ENCODE peak calls at places on chromosomes 11 and 22, in four cellular contexts. O is heart left ventricle, W is psoas muscle, T is H7. U is an unnamed sample.

GRCh38 chr22:19663286-19663815 is 51.0 kb upstream of the SEPTIN5 start:
- DNase-seq in O (peak), W (peak), T (no peak), U (no peak)

GRCh38 chr11:37804666-37805065 is 1206.6 kb upstream of the RAG2 start:
- DNase-seq in O (no peak), W (no peak), T (no peak), U (no peak)

GRCh38 chr22:45185718-45186511 is 22.2 kb downstream of the NUP50 start:
- DNase-seq in O (no peak), W (no peak), T (no peak), U (no peak)

GRCh38 chr11:75966546-75967287 is 151.7 kb downstream of the UVRAG start:
- DNase-seq in O (no peak), W (no peak), T (no peak), U (no peak)

GRCh38 chr11:2813141-2813908 is 72.2 kb downstream of the CDKN1C start:
- DNase-seq in O (peak), W (peak), T (no peak), U (peak)

GRCh38 chr11:43933608-43934358 is 8.7 kb upstream of the C11orf96 start:
- DNase-seq in O (no peak), W (peak), T (peak), U (no peak)

GRCh38 chr22:17851754-17852153 is 77.5 kb upstream of the BID start:
- DNase-seq in O (peak), W (no peak), T (no peak), U (no peak)

GRCh38 chr22:39205344-39206021 is 39.3 kb downstream of the PDGFB start:
- DNase-seq in O (no peak), W (no peak), T (no peak), U (peak)

GRCh38 chr22:46560696-46561295 is 23.4 kb upstream of the CELSR1 start:
- DNase-seq in O (no peak), W (peak), T (no peak), U (no peak)

GRCh38 chr22:34036936-34037335 is 116.7 kb upstream of the LARGE1 start:
- DNase-seq in O (no peak), W (no peak), T (peak), U (no peak)

GRCh38 chr11:70670684-70671034 is 272.3 kb downstream of the CTTN start:
- DNase-seq in O (no peak), W (no peak), T (no peak), U (no peak)
- H3K4me3 ChIP-seq in O (no peak), W (no peak), T (no peak), U (no peak)

GRCh38 chr22:30539368-30539767 is 7.2 kb downstream of the SEC14L6 start:
- DNase-seq in O (no peak), W (no peak), T (no peak), U (no peak)

GRCh38 chr22:30546616-30547015 is at the start of gene SEC14L6:
- DNase-seq in O (no peak), W (no peak), T (no peak), U (no peak)

GRCh38 chr22:30541979-30542810 is 4.3 kb downstream of the SEC14L6 start:
- DNase-seq in O (no peak), W (no peak), T (peak), U (peak)

GRCh38 chr22:30547188-30547587 is 647 bp upstream of the SEC14L6 start:
- DNase-seq in O (no peak), W (peak), T (no peak), U (no peak)

DNA sequence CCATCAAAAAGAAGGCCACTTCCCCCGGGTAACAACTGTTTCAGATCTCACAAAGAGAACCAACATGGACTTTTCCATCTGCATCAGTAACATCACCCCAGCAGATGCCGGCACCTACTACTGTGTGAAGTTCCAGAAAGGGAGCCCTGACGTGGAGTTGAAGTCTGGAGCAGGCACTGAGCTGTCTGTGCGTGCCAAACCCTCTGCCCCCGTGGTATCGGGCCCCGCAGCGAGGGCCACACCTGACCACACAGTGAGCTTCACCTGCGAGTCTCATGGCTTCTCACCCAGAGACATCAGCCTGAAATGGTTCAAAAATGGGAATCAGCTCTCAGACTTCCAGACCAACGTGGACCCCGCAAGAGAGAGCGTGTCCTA is 3.7 kb downstream of the SEC14L6 start:
- DNase-seq in O (no peak), W (no peak), T (no peak), U (no peak)
- H3K4me3 ChIP-seq in O (no peak), W (no peak), T (peak), U (peak)

GRCh38 chr11:77126156-77126775 is 1.8 kb upstream of the MYO7A start:
- DNase-seq in O (no peak), W (no peak), T (peak), U (no peak)
- H3K4me3 ChIP-seq in O (no peak), W (no peak), T (no peak), U (no peak)

DNA sequence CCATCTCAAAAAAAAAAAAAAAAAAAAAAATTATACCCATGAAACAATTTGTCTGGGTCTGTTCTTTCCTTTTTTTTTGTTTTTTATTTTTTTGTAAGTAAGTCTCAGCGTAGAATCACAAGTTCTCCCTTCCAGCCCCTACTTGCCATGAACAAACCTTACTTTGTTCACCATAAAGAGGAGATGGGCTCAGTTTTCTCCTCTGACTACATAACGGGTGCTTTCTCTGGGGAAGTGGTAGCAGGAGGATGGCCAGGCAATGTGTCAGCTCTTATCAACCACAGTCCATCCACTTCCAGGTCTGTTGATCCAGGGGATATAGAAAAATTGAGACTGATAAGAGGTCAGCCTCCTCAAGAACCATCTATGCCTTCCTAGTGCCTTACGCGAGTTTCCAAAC is 11.0 kb downstream of the ASCC2 start:
- DNase-seq in O (no peak), W (no peak), T (peak), U (no peak)
- H3K4me3 ChIP-seq in O (no peak), W (no peak), T (no peak), U (no peak)

GRCh38 chr11:66277475-66278391 is at the start of gene CNIH2:
- DNase-seq in O (no peak), W (peak), T (peak), U (no peak)

GRCh38 chr11:66275984-66276612 is 1.9 kb upstream of the CNIH2 start:
- DNase-seq in O (no peak), W (peak), T (no peak), U (no peak)

GRCh38 chr11:66279092-66279797 is 1.3 kb downstream of the CNIH2 start:
- DNase-seq in O (no peak), W (peak), T (peak), U (no peak)

GRCh38 chr11:66280428-66280827 is 2.5 kb downstream of the CNIH2 start:
- DNase-seq in O (no peak), W (no peak), T (peak), U (no peak)

GRCh38 chr11:66278396-66279091 is 569 bp downstream of the CNIH2 start:
- DNase-seq in O (no peak), W (peak), T (peak), U (no peak)
- H3K4me3 ChIP-seq in O (no peak), W (no peak), T (peak), U (no peak)

DNA sequence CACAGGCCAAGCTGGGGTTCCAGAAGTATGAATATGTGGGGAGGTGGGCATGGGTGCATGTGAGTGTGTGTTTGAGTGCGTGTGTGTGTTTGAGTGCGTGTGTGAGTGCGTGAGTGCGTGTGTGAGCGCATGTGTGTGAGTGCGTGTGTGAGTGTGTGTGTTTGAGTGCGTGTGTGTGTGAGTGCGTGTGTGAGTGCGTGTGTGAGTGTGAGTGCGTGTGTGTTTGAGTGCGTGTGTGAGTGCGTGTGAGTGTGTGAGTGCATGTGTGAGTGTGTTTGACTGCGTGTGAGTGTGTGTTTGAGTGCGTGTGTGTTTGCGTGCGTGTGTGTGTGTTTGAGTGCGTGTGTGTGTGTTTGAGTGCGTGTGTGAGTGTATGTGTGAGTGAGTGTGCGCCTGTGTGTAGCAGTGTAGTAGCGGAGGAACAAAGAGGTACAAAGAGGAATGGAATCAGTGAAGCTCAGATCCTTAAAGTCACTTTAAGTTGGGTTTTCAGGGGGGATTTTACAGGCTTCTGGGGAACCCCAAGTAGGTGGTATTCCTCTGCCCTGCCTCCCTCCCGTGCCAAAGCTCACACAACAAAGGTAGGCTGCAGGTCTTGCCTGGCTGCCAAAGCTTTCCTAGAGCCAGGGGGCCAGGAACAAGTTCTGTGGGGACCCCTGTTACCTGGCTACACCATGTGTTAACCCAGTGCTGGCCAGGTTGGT is 137.1 kb downstream of the KIRREL3 start:
- DNase-seq in O (no peak), W (no peak), T (no peak), U (no peak)
- H3K4me3 ChIP-seq in O (no peak), W (no peak), T (no peak), U (no peak)

U was measured in upper lobe of right lung.